ENCODE peak calls at places on chromosomes 3 and 15, in ten cellular contexts. I is SJSA1; F is H7; S is LHCN-M2; Q is colonic mucosa; J is iris pigment epithelial cell; N is substantia nigra; P is lung; T is stimulated activated CD8-positive, alpha-beta memory T cell treated with anti-CD3 and anti-CD28 coated beads, Interleukin-12 subunit alpha, Interleukin-12 subunit beta, amount 100 ng/mL, for 1 hour; L is NCI-H774. V is an unnamed sample.

GRCh38 chr3:193963808-193964516 is 172.0 kb upstream of the HES1 start:
- DNase-seq in L (no peak), N (no peak), Q (no peak), S (no peak), P (no peak), I (no peak), F (no peak), J (no peak), T (no peak), V (no peak)

GRCh38 chr3:56854856-56855620 is 53.3 kb upstream of the ARHGEF3 start:
- DNase-seq in F (no peak), S (no peak), P (no peak), I (no peak), J (no peak), L (no peak), T (no peak), N (no peak), Q (no peak), V (no peak)

GRCh38 chr15:91408476-91409076 is 308.5 kb downstream of the SV2B start:
- DNase-seq in Q (peak; percentile 21), P (no peak), N (no peak), J (no peak), L (no peak), T (no peak), F (no peak), S (no peak), I (no peak), V (no peak)

GRCh38 chr3:40768536-40768935 is 243.8 kb downstream of the ZNF621 start:
- DNase-seq in J (peak; percentile 10), T (no peak), L (no peak), N (no peak), S (peak; percentile 71), I (no peak), F (no peak), Q (no peak), P (no peak), V (peak; percentile 8)

GRCh38 chr3:107684431-107684925 is 161.7 kb downstream of the BBX start:
- DNase-seq in T (no peak), N (no peak), F (no peak), P (no peak), J (peak; percentile 39), I (no peak), L (no peak), S (no peak), Q (no peak), V (no peak)

GRCh38 chr15:34853001-34853758 is 57.8 kb upstream of the ACTC1 start:
- DNase-seq in Q (no peak), I (no peak), F (peak; percentile 9), J (peak; percentile 66), L (peak; percentile 35), N (no peak), S (no peak), P (no peak), T (no peak), V (peak; percentile 14)

GRCh38 chr3:55826731-55827496 is 339.8 kb upstream of the WNT5A start:
- DNase-seq in T (no peak), I (peak; percentile 38), P (no peak), S (peak; percentile 12), J (peak; percentile 18), N (no peak), Q (no peak), F (no peak), L (no peak), V (no peak)

GRCh38 chr3:107738486-107739183 is 215.9 kb downstream of the BBX start:
- DNase-seq in F (no peak), P (no peak), I (no peak), T (no peak), L (no peak), N (no peak), Q (no peak), S (no peak), J (no peak), V (no peak)

GRCh38 chr3:101453966-101454365 is 59.0 kb downstream of the SENP7 start:
- DNase-seq in L (no peak), N (no peak), S (no peak), Q (no peak), J (peak; percentile 54), T (no peak), I (no peak), F (no peak), P (no peak), V (no peak)

GRCh38 chr3:127386490-127386889 is 98.6 kb upstream of the PRR20G start:
- DNase-seq in Q (no peak), T (no peak), N (no peak), P (no peak), S (no peak), L (no peak), I (no peak), J (no peak), F (no peak), V (no peak)

GRCh38 chr3:63096248-63097058 is 181.7 kb upstream of the SYNPR start:
- DNase-seq in S (no peak), J (no peak), L (no peak), N (no peak), T (no peak), F (peak; percentile 14), P (no peak), Q (no peak), I (no peak), V (no peak)

GRCh38 chr15:56814429-56814828 is 81.1 kb upstream of the ZNF280D start:
- DNase-seq in N (no peak), S (no peak), I (no peak), T (no peak), Q (no peak), P (no peak), L (no peak), F (no peak), J (no peak), V (no peak)

GRCh38 chr15:91566116-91566515 is 287.4 kb upstream of the SLCO3A1 start:
- DNase-seq in J (no peak), F (no peak), L (no peak), S (no peak), P (no peak), Q (no peak), N (no peak), T (no peak), I (no peak), V (no peak)

GRCh38 chr15:86892774-86893449 is 813.2 kb downstream of the AGBL1 start:
- DNase-seq in L (no peak), N (no peak), S (peak; percentile 63), I (no peak), J (peak; percentile 8), P (peak; percentile 44), T (no peak), Q (no peak), F (no peak), V (no peak)

GRCh38 chr3:1532935-1533606 is 440.2 kb downstream of the CNTN6 start:
- DNase-seq in I (no peak), J (no peak), S (no peak), N (no peak), L (no peak), P (no peak), F (no peak), Q (no peak), T (no peak), V (no peak)

GRCh38 chr3:187750513-187751123 is 5.3 kb upstream of the BCL6 start:
- DNase-seq in S (peak; percentile 56), P (no peak), N (no peak), T (no peak), I (no peak), F (no peak), Q (peak; percentile 60), L (peak; percentile 67), J (peak; percentile 27), V (no peak)

GRCh38 chr3:143121240-143122088 is 1.9 kb downstream of the CHST2 start:
- DNase-seq in P (peak; percentile 42), F (peak; percentile 76), J (peak; percentile 71), S (peak; percentile 21), L (no peak), I (no peak), Q (peak; percentile 48), N (peak; percentile 45), T (peak; percentile 53), V (peak; percentile 45)

GRCh38 chr3:29286841-29287240 is 6.0 kb downstream of the RBMS3 start:
- DNase-seq in L (no peak), S (peak; percentile 41), N (no peak), T (no peak), I (peak; percentile 32), P (no peak), Q (no peak), F (no peak), J (peak; percentile 69), V (peak; percentile 84)

GRCh38 chr3:37519661-37520060 is 342.0 kb upstream of the CTDSPL start:
- DNase-seq in J (no peak), F (no peak), N (peak; percentile 7), T (no peak), I (no peak), S (no peak), Q (no peak), P (no peak), L (no peak), V (no peak)

GRCh38 chr15:72925661-72926060 is 126.6 kb upstream of the NEO1 start:
- DNase-seq in S (no peak), T (no peak), J (peak; percentile 30), F (no peak), P (no peak), N (no peak), I (no peak), L (no peak), Q (no peak), V (no peak)

GRCh38 chr3:28139288-28139687 is 102.1 kb upstream of the CMC1 start:
- DNase-seq in I (no peak), F (no peak), N (no peak), Q (no peak), P (no peak), S (no peak), T (no peak), J (no peak), L (no peak), V (no peak)

GRCh38 chr15:95760508-95760907 is 570.0 kb upstream of the NR2F2 start:
- DNase-seq in T (no peak), P (no peak), N (no peak), I (peak; percentile 1), F (peak; percentile 19), L (no peak), Q (no peak), J (peak; percentile 8), S (peak; percentile 54), V (peak; percentile 17)

GRCh38 chr3:174028673-174029072 is 631.1 kb downstream of the NLGN1 start:
- DNase-seq in J (no peak), I (no peak), T (no peak), L (no peak), P (no peak), N (no peak), Q (no peak), F (no peak), S (no peak), V (no peak)

GRCh38 chr15:29687939-29688884 is 134.1 kb downstream of the TJP1 start:
- DNase-seq in S (no peak), P (no peak), T (no peak), J (no peak), I (no peak), F (no peak), Q (peak; percentile 91), N (no peak), L (no peak), V (no peak)

GRCh38 chr3:44992555-44993470 is 16.8 kb downstream of the EXOSC7 start:
- DNase-seq in S (peak; percentile 34), L (no peak), N (no peak), Q (no peak), F (peak; percentile 70), J (no peak), T (no peak), I (no peak), P (no peak), V (peak; percentile 21)

GRCh38 chr3:157104928-157105652 is 54.9 kb downstream of the CCNL1 start:
- DNase-seq in S (no peak), I (no peak), Q (no peak), N (no peak), P (no peak), J (no peak), T (no peak), F (peak; percentile 79), L (peak; percentile 33), V (no peak)

GRCh38 chr3:78274475-78275065 is 1234.7 kb downstream of the ROBO2 start:
- DNase-seq in F (no peak), N (no peak), S (no peak), T (no peak), J (no peak), Q (no peak), L (no peak), I (no peak), P (no peak), V (no peak)

GRCh38 chr3:114120211-114120610 is 58.6 kb downstream of the DRD3 start:
- DNase-seq in L (no peak), S (no peak), T (no peak), Q (no peak), P (no peak), I (no peak), F (no peak), J (no peak), N (no peak), V (no peak)